ENCODE peak calls at places on chromosome 15, in eight cellular contexts. K, S, B, R, Z, P, F and W are unnamed samples. For H3K27me3, the result is how much of the 10 kb centered on the place peaks cover.

GRCh38 chr15:41561777-41562145 is 2.7 kb downstream of the TYRO3 start:
- DNase-seq in K (peak), S (peak), B (no peak), R (no peak), Z (no peak), P (no peak), F (no peak), W (no peak)

GRCh38 chr15:26773485-26773877 is 615 bp upstream of the GABRB3 start:
- DNase-seq in K (peak), S (no peak), B (no peak), R (no peak), Z (no peak), P (no peak), F (no peak), W (no peak)

GRCh38 chr15:78077053-78077859 is at the start of gene TBC1D2B:
- DNase-seq in K (peak), S (peak), B (peak), R (peak), Z (peak), P (peak), F (peak), W (peak)

GRCh38 chr15:73753250-73754130 is at the start of gene INSYN1:
- DNase-seq in K (no peak), S (peak), B (no peak), R (no peak), Z (peak), P (no peak), F (peak), W (no peak)

GRCh38 chr15:95522533-95522932 is 808.0 kb upstream of the NR2F2 start:
- DNase-seq in K (no peak), S (no peak), B (no peak), R (no peak), Z (no peak), P (no peak), F (no peak), W (no peak)

GRCh38 chr15:35626531-35626930 is 80.6 kb upstream of the DPH6 start:
- DNase-seq in K (no peak), S (no peak), B (no peak), R (no peak), Z (no peak), P (no peak), F (no peak), W (no peak)

GRCh38 chr15:89576417-89576773 is 1.1 kb downstream of the TICRR start:
- DNase-seq in K (no peak), S (no peak), B (no peak), R (no peak), Z (no peak), P (no peak), F (no peak), W (no peak)

GRCh38 chr15:85168642-85169173 is 187.1 kb downstream of the PDE8A start:
- DNase-seq in K (peak), S (no peak), B (peak), R (no peak), Z (no peak), P (peak), F (peak), W (peak)

GRCh38 chr15:27418729-27419128 is 447.7 kb downstream of the GABRG3 start:
- DNase-seq in K (peak), S (no peak), B (no peak), R (no peak), Z (no peak), P (no peak), F (no peak), W (no peak)

GRCh38 chr15:58546066-58546591 is 114.3 kb downstream of the LIPC start:
- DNase-seq in K (no peak), S (no peak), B (no peak), R (no peak), Z (no peak), P (no peak), F (no peak), W (no peak)

GRCh38 chr15:95511680-95512079 is 818.8 kb upstream of the NR2F2 start:
- DNase-seq in K (no peak), S (no peak), B (no peak), R (no peak), Z (no peak), P (no peak), F (no peak), W (no peak)

GRCh38 chr15:45573961-45574629 is 13.1 kb upstream of the BLOC1S6 start:
- DNase-seq in K (peak), S (no peak), B (no peak), R (no peak), Z (no peak), P (peak), F (no peak), W (no peak)

GRCh38 chr15:45326776-45327175 is 51.6 kb downstream of the GATM start:
- DNase-seq in K (no peak), S (no peak), B (no peak), R (no peak), Z (no peak), P (no peak), F (no peak), W (no peak)

GRCh38 chr15:68411735-68412134 is 20.2 kb downstream of the ITGA11 start:
- DNase-seq in K (no peak), S (no peak), B (no peak), R (peak), Z (peak), P (no peak), F (no peak), W (no peak)

GRCh38 chr15:62362608-62363007 is 197.5 kb upstream of the C2CD4B start:
- DNase-seq in K (no peak), S (no peak), B (no peak), R (peak), Z (no peak), P (no peak), F (no peak), W (no peak)

GRCh38 chr15:101810451-101810850 is 1.6 kb upstream of the OR4F15 start:
- DNase-seq in K (no peak), S (no peak), B (no peak), R (no peak), Z (no peak), P (no peak), F (no peak), W (no peak)

DNA sequence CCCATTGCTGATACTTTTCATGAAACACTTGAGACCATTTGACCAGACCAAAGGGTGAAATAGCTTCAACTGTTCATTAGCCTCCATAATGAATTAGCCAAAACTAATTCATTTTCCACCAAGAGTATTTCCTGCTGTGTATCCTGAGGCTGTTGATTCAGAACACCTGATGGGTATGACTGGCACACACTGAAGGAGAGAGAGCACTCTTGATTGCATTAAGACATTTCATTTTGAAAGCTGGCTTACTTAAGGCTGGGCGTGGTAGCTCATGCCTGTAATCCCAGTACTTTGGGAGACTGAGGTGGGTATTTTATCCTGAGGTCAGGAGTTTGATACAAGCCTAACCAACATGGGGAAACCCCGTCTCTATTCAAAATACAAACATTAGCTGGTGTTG is 175.6 kb downstream of the AGBL1 start:
- DNase-seq in K (no peak), S (no peak), B (no peak), R (no peak), Z (no peak), P (no peak), F (no peak), W (no peak)
- H3K27me3 ChIP-seq in K (under half), S (under half), B (under half), R (under half), Z (under half), P (under half), F (under half), W (under half)

GRCh38 chr15:65304393-65305143 is at the start of gene RNU5B-1:
- DNase-seq in K (peak), S (peak), B (peak), R (peak), Z (peak), P (peak), F (peak), W (peak)
- TF ChIP-seq CTCF in K (peak), S (peak), B (peak), R (peak), Z (peak), P (no peak), F (peak), W (no peak)

DNA sequence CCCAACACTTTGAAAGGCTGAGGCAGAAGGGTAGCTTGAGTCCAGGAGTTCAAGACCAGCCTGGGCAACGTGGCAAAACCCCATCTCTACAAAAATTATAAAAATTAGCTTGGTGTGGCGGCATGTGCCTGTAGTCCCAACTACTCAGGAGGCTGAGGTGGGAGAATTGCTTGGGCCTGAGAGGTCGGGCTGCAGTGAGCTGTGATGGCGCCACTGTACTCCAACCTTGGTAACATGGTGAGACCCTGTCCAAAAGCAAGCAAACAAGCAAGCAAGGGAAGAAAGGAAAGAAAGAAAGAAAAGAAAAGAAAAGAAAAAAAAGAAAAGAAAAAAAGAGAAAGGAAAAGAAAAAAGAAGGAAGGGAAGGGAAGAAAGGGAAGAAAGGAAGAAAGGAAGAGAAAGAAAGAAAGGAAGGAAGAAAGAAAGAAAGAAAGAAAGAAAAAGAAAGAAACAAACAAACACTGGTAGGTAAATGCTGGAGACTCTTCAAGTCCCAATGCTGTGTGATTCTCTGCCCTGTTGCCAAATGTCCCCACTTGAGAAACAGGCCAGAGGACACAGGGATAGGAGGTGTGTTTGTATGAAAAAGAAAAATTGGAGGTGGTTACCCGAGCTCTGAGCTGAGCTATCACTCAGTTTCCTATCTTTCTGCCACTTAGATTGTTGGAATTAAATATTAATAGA is 121.1 kb downstream of the RAB11A start:
- DNase-seq in K (no peak), S (no peak), B (no peak), R (no peak), Z (no peak), P (no peak), F (no peak), W (no peak)
- H3K27me3 ChIP-seq in K (under half), S (half or more), B (under half), R (under half), Z (under half), P (under half), F (under half), W (under half)

DNA sequence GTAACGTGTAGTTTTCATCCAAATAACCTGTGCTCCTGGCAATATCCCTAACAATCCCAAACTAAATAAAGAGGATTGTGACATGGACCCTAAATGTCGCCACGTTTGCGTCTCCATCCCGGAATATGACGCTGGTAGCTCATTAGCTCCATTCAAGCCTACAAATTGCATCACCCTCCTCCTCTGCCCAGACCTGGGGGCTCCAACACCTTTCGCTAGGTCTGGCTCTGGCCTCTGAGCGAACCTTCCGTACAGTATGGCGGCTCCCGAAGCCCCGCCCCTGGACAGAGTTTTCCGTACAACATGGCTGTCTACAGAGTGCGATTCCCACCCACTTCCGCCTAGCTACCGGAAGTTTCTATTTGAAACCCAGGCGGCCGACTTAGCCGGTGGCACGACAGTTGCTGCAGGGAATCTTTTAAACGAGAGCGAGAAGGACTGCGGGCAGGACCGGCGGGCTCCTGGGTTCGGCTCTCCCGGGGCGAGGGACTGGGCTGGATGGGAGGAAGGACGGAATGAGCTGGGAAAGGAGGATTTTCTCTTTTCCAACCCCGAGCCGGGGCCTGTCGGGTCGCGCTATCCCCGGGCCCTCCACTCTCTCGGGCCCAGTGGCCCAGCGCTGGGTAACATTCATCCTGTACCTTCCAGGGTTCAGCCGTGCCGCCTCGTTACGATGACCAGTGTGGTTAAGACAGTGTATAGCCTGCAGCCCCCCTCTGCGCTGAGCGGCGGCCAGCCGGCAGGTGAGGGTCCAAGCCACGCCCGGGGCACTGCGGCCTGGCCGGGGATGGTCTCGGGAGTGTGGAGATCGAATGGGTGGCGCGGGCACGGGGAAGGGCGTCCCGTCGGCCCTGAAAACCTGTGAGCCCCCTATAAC is at the start of gene KNSTRN:
- DNase-seq in K (peak), S (peak), B (peak), R (peak), Z (peak), P (peak), F (peak), W (peak)
- TF ChIP-seq CTCF in K (no peak), S (no peak), B (no peak), R (no peak), Z (no peak), P (no peak), F (no peak), W (no peak)

GRCh38 chr15:52805351-52806283 is 15.5 kb upstream of the ONECUT1 start:
- DNase-seq in K (no peak), S (no peak), B (no peak), R (no peak), Z (peak), P (no peak), F (no peak), W (no peak)

GRCh38 chr15:52804526-52805081 is 14.5 kb upstream of the ONECUT1 start:
- DNase-seq in K (no peak), S (no peak), B (no peak), R (no peak), Z (no peak), P (no peak), F (no peak), W (no peak)

GRCh38 chr15:52803543-52804306 is 13.6 kb upstream of the ONECUT1 start:
- DNase-seq in K (no peak), S (no peak), B (no peak), R (no peak), Z (peak), P (no peak), F (no peak), W (no peak)

GRCh38 chr15:52808441-52808840 is 18.3 kb upstream of the ONECUT1 start:
- DNase-seq in K (no peak), S (no peak), B (no peak), R (no peak), Z (no peak), P (no peak), F (no peak), W (no peak)

GRCh38 chr15:52806284-52806655 is 16.1 kb upstream of the ONECUT1 start:
- DNase-seq in K (no peak), S (no peak), B (no peak), R (no peak), Z (no peak), P (no peak), F (no peak), W (no peak)
- H3K27me3 ChIP-seq in K (half or more), S (half or more), B (half or more), R (under half), Z (half or more), P (under half), F (under half), W (half or more)